ENCODE peak calls at places on chromosomes 6 and 20, in eight cellular contexts. D is heart right ventricle, T is body of pancreas, X is neural progenitor cell, N is GM23338, U is left ventricle myocardium inferior, E is thoracic aorta, L is BJ. F is an unnamed sample. For H3K36me3, the result is how much of the 10 kb centered on the place peaks cover.

GRCh38 chr6:131923356-131923755 is 27.8 kb downstream of the CCN2 start:
- DNase-seq in D (peak), T (peak), X (peak), N (peak), U (peak), E (no peak), L (no peak), F (no peak)

GRCh38 chr6:12275084-12275483 is 15.1 kb upstream of the EDN1 start:
- DNase-seq in D (no peak), T (no peak), X (no peak), N (no peak), U (no peak), E (no peak), L (no peak), F (no peak)

GRCh38 chr20:58743076-58743566 is 50.5 kb downstream of the NPEPL1 start:
- DNase-seq in D (no peak), T (no peak), X (no peak), N (no peak), U (no peak), E (no peak), L (no peak), F (no peak)

GRCh38 chr6:13302751-13303667 is 25.3 kb downstream of the TBC1D7 start:
- DNase-seq in D (peak), T (peak), X (no peak), N (no peak), U (peak), E (peak), L (peak), F (peak)

GRCh38 chr6:137493218-137494038 is 766 bp downstream of the OLIG3 start:
- DNase-seq in D (no peak), T (peak), X (peak), N (peak), U (no peak), E (no peak), L (no peak), F (no peak)

GRCh38 chr20:3398681-3399252 is 8.7 kb downstream of the DNAAF9 start:
- DNase-seq in D (no peak), T (no peak), X (no peak), N (no peak), U (no peak), E (no peak), L (no peak), F (no peak)

GRCh38 chr6:155310596-155310995 is 3.7 kb downstream of the TFB1M start:
- DNase-seq in D (no peak), T (no peak), X (no peak), N (no peak), U (no peak), E (no peak), L (no peak), F (no peak)

GRCh38 chr6:63272397-63272796 is 47.4 kb downstream of the LGSN start:
- DNase-seq in D (no peak), T (no peak), X (peak), N (peak), U (no peak), E (no peak), L (no peak), F (no peak)

GRCh38 chr6:15401120-15401519 is 155.3 kb downstream of the JARID2 start:
- DNase-seq in D (no peak), T (no peak), X (no peak), N (no peak), U (no peak), E (no peak), L (no peak), F (no peak)

GRCh38 chr6:29011276-29011734 is 6.2 kb upstream of the ZNF311 start:
- DNase-seq in D (peak), T (peak), X (peak), N (peak), U (no peak), E (no peak), L (no peak), F (no peak)

GRCh38 chr6:29627762-29628418 is 5.1 kb downstream of the GABBR1 start:
- DNase-seq in D (peak), T (peak), X (peak), N (peak), U (peak), E (peak), L (no peak), F (no peak)

GRCh38 chr6:150881911-150882481 is 16.5 kb downstream of the MTHFD1L start:
- DNase-seq in D (peak), T (no peak), X (peak), N (no peak), U (peak), E (peak), L (peak), F (no peak)

GRCh38 chr6:30615958-30616810 is 859 bp downstream of the PPP1R10 start:
- DNase-seq in D (no peak), T (peak), X (peak), N (peak), U (no peak), E (no peak), L (no peak), F (peak)

GRCh38 chr6:165243801-165244200 is 65.6 kb downstream of the C6orf118 start:
- DNase-seq in D (no peak), T (no peak), X (no peak), N (no peak), U (no peak), E (no peak), L (no peak), F (no peak)

GRCh38 chr6:113529191-113529590 is 328.0 kb upstream of the MARCKS start:
- DNase-seq in D (no peak), T (no peak), X (no peak), N (no peak), U (no peak), E (no peak), L (no peak), F (no peak)

GRCh38 chr20:33490934-33491656 is 1.2 kb downstream of the CBFA2T2 start:
- DNase-seq in D (no peak), T (no peak), X (no peak), N (no peak), U (no peak), E (no peak), L (no peak), F (no peak)

GRCh38 chr6:12939314-12939713 is 222.7 kb downstream of the PHACTR1 start:
- DNase-seq in D (no peak), T (no peak), X (no peak), N (no peak), U (no peak), E (no peak), L (no peak), F (no peak)

GRCh38 chr6:2806664-2807063 is 35.0 kb downstream of the SERPINB1 start:
- DNase-seq in D (no peak), T (no peak), X (no peak), N (no peak), U (no peak), E (no peak), L (no peak), F (no peak)

GRCh38 chr20:57398901-57399535 is 7.8 kb downstream of the RBM38 start:
- DNase-seq in D (no peak), T (no peak), X (peak), N (no peak), U (no peak), E (no peak), L (no peak), F (no peak)
- H3K36me3 ChIP-seq in D (half or more), T (under half), X (under half), N (under half), U (half or more), E (under half), L (under half), F (half or more)

DNA sequence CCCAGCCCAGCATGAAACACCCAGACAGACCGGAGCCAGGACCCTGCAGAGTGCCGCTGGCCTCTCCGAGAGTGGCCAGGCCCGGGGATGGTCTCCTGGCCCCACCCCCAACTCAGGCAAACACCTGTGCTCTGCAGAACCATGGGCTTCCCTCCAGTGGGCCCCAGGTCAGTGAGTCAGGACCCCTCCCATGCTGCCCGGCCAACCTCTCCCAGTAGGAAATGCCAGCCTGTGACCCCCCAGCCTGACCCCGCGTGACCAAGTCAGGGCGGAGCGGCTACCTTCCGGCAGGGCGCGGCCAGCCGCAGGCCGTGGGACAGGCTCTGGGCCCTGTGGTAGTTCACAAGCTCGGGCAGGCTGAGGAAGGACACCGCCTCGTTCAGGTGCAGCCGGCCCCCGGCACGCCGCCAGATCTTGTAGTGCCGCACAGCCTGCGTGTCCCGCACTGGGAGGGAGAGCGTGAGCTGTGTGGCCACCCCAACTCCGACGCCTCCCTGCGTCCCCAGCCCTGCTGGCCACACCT is 3.2 kb downstream of the PTK6 start:
- DNase-seq in D (no peak), T (peak), X (no peak), N (no peak), U (no peak), E (no peak), L (no peak), F (peak)
- TF ChIP-seq CTCF in D (no peak), T (no peak), X (no peak), N (no peak), U (no peak), E (no peak), L (no peak), F (no peak)

DNA sequence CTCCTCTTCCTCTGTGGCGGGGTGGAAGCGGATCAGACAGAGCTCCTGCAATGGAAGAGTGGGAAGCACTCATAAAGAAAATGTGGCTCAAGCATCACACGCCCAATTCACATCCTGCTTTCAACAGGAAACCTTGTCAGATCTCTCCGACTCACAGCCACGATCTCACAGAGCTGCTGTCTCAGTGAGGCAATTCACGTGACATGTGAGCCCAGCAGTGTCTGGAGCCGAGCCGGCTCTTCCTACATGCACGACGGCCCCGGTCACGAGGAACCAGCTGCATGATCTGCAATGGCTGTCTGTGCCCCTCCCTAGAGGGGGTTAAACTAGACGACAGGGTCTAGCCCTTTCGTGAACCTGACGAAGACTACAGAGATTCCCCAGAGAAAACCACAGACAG is 29.5 kb upstream of the TCFL5 start:
- DNase-seq in D (no peak), T (no peak), X (no peak), N (no peak), U (no peak), E (no peak), L (no peak), F (no peak)
- H3K36me3 ChIP-seq in D (half or more), T (under half), X (under half), N (half or more), U (half or more), E (half or more), L (under half), F (half or more)

DNA sequence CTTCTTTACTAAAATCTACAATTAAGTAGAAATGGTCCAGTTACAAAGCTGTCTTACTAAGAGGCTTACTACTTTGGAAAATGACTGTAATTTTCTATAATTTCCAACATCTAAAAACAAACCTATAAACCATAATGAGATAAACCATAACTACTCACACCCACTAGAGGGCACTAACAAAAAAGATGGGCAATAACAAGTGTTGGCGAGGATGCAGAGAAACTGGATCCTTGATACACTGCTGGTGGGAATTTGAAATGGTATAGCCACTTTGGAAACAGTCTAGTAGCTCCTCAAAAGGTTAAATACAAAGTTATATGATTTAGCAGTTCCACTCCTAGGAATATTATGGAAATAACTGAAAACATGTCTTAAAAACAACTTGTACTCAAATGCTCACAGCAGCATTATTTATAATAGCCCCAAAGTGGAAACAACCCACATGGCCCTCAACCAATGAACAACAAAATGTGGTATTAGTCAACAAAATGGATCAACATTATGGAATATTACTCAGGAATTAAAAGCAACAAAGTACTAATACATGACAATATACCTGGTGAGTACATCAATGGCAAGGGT is 50.6 kb downstream of the GJA10 start:
- DNase-seq in D (no peak), T (no peak), X (no peak), N (peak), U (no peak), E (no peak), L (no peak), F (no peak)
- TF ChIP-seq CTCF in D (peak), T (no peak), X (peak), N (peak), U (peak), E (peak), L (peak), F (peak)

GRCh38 chr6:158086706-158087518 is 81.2 kb downstream of the SERAC1 start:
- DNase-seq in D (peak), T (no peak), X (no peak), N (no peak), U (peak), E (no peak), L (no peak), F (no peak)

GRCh38 chr6:158095031-158095430 is 73.0 kb downstream of the SERAC1 start:
- DNase-seq in D (no peak), T (no peak), X (no peak), N (no peak), U (no peak), E (no peak), L (no peak), F (no peak)

GRCh38 chr6:158087519-158087867 is 80.6 kb downstream of the SERAC1 start:
- DNase-seq in D (no peak), T (no peak), X (no peak), N (no peak), U (no peak), E (no peak), L (no peak), F (no peak)

GRCh38 chr6:158095671-158096070 is 72.4 kb downstream of the SERAC1 start:
- DNase-seq in D (no peak), T (no peak), X (no peak), N (no peak), U (no peak), E (no peak), L (no peak), F (no peak)

GRCh38 chr6:158092806-158093205 is 75.3 kb downstream of the SERAC1 start:
- DNase-seq in D (no peak), T (no peak), X (no peak), N (no peak), U (no peak), E (no peak), L (no peak), F (no peak)
- H3K36me3 ChIP-seq in D (half or more), T (under half), X (under half), N (under half), U (half or more), E (under half), L (under half), F (under half)